ENCODE peak calls at places on chromosomes 7 and 10, in four cellular contexts. B is H9, A is progenitor cell of endocrine pancreas, H is endothelial cell. O is an unnamed sample.

GRCh38 chr7:107230334-107230733 is 61.5 kb downstream of the HBP1 start:
- DNase-seq in B (no peak), A (no peak), H (no peak), O (no peak)

GRCh38 chr7:108196004-108196403 is 65.8 kb upstream of the LAMB4 start:
- DNase-seq in B (no peak), A (no peak), H (no peak), O (no peak)

GRCh38 chr7:114923403-114923713 is 1.5 kb downstream of the MDFIC start:
- DNase-seq in B (no peak), A (no peak), H (no peak), O (no peak)

GRCh38 chr7:111931016-111931517 is 275.1 kb downstream of the DOCK4 start:
- DNase-seq in B (peak), A (no peak), H (no peak), O (no peak)

GRCh38 chr7:103989200-103989784 is at the start of gene RELN:
- DNase-seq in B (peak), A (no peak), H (peak), O (peak)

GRCh38 chr7:452230-452751 is 67.4 kb downstream of the PDGFA start:
- DNase-seq in B (no peak), A (no peak), H (no peak), O (peak)

GRCh38 chr10:112898540-112899395 is 51.3 kb upstream of the TCF7L2 start:
- DNase-seq in B (peak), A (peak), H (peak), O (no peak)

GRCh38 chr10:88702848-88703597 is 3.0 kb upstream of the LIPK start:
- DNase-seq in B (peak), A (no peak), H (peak), O (no peak)

GRCh38 chr7:158492372-158492771 is 95.3 kb downstream of the PTPRN2 start:
- DNase-seq in B (no peak), A (no peak), H (no peak), O (no peak)

GRCh38 chr10:7480742-7481381 is 70.0 kb upstream of the SFMBT2 start:
- DNase-seq in B (no peak), A (no peak), H (no peak), O (no peak)

GRCh38 chr10:103599211-103599610 is 105.7 kb downstream of the NEURL1 start:
- DNase-seq in B (no peak), A (no peak), H (no peak), O (no peak)

GRCh38 chr10:129605266-129605985 is 138.4 kb downstream of the MGMT start:
- DNase-seq in B (no peak), A (no peak), H (no peak), O (no peak)

GRCh38 chr7:146864644-146865043 is 748.0 kb downstream of the CNTNAP2 start:
- DNase-seq in B (peak), A (no peak), H (no peak), O (no peak)

GRCh38 chr7:75727881-75728592 is 10.7 kb downstream of the HIP1 start:
- DNase-seq in B (peak), A (no peak), H (no peak), O (no peak)

GRCh38 chr7:33904680-33905388 is 505 bp upstream of the BMPER start:
- DNase-seq in B (peak), A (peak), H (peak), O (peak)

GRCh38 chr7:27191081-27191715 is 6.2 kb upstream of the HOXA11 start:
- DNase-seq in B (peak), A (no peak), H (no peak), O (no peak)

GRCh38 chr10:80465839-80466590 is 11.9 kb downstream of the TSPAN14 start:
- DNase-seq in B (no peak), A (no peak), H (no peak), O (no peak)

GRCh38 chr7:69840248-69840647 is 242.0 kb downstream of the AUTS2 start:
- DNase-seq in B (no peak), A (no peak), H (no peak), O (no peak)

GRCh38 chr7:158077441-158077840 is 510.2 kb downstream of the PTPRN2 start:
- DNase-seq in B (no peak), A (no peak), H (no peak), O (no peak)

GRCh38 chr7:91128574-91129348 is 135.5 kb upstream of the FZD1 start:
- DNase-seq in B (no peak), A (no peak), H (no peak), O (no peak)

GRCh38 chr10:32417906-32418547 is 27.9 kb upstream of the CCDC7 start:
- DNase-seq in B (no peak), A (no peak), H (no peak), O (no peak)

GRCh38 chr10:71497802-71498326 is 101.1 kb downstream of the CDH23 start:
- DNase-seq in B (no peak), A (no peak), H (no peak), O (no peak)

GRCh38 chr7:100673942-100674431 is 447 bp downstream of the GNB2 start:
- DNase-seq in B (no peak), A (no peak), H (no peak), O (no peak)

GRCh38 chr10:53839437-53840039 is 961.5 kb downstream of the PCDH15 start:
- DNase-seq in B (no peak), A (no peak), H (no peak), O (no peak)

GRCh38 chr7:46764100-46764941 is 817.6 kb downstream of the TNS3 start:
- DNase-seq in B (no peak), A (no peak), H (no peak), O (no peak)

GRCh38 chr7:140284062-140284461 is 107.3 kb upstream of the KDM7A start:
- DNase-seq in B (no peak), A (no peak), H (no peak), O (no peak)

DNA sequence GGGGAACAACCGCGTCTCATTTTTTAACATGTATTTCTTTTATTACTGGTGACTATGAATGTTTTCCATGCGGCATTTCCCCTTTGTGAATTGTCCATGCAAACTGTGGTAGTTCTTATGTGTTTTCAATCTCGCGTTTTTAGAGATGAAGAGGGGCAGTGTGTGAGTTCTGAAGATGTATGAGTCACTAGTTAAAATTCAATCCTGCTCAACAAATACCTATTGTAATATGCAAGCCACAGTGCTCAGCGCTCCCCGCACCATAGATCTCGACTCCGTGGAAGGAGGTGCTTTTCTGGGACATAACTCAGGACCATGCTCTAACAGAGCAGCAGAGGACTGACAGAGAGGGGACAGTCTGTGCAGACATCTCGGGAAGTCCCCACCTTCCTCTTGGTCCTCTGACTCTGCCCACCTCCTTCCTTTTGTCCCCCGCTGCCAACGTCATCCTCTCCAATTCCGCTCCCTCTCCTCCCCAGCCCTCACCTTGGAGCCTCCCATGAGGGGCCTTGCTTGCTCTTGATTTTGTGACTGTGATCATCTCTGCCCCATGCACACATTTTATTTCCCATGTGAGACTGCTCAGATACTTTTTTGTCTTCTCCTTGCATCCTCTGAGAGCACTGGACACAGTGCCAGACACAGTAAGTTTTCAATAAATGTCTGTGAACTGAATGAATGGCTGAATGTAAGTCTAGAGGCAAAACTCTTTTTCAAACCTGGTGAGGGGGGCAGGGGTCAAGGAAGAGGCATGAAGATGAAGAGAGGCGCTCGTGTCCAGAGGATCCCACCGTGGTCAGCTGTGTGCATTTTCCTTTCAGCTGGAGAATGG is 42.7 kb upstream of the PLEKHA1 start:
- DNase-seq in B (no peak), A (no peak), H (no peak), O (no peak)
- TF ChIP-seq CTCF in B (no peak), A (no peak), H (no peak), O (no peak)

GRCh38 chr10:111137012-111137411 is 60.2 kb downstream of the ADRA2A start:
- DNase-seq in B (peak), A (no peak), H (no peak), O (no peak)

GRCh38 chr10:111146025-111146640 is 69.3 kb downstream of the ADRA2A start:
- DNase-seq in B (no peak), A (no peak), H (no peak), O (no peak)

GRCh38 chr10:111139567-111139966 is 62.7 kb downstream of the ADRA2A start:
- DNase-seq in B (no peak), A (no peak), H (no peak), O (no peak)

GRCh38 chr10:111137587-111137986 is 60.8 kb downstream of the ADRA2A start:
- DNase-seq in B (peak), A (no peak), H (no peak), O (no peak)

GRCh38 chr10:111142082-111142481 is 65.3 kb downstream of the ADRA2A start:
- DNase-seq in B (peak), A (no peak), H (no peak), O (no peak)
- TF ChIP-seq CTCF in B (peak), A (no peak), H (no peak), O (no peak)

DNA sequence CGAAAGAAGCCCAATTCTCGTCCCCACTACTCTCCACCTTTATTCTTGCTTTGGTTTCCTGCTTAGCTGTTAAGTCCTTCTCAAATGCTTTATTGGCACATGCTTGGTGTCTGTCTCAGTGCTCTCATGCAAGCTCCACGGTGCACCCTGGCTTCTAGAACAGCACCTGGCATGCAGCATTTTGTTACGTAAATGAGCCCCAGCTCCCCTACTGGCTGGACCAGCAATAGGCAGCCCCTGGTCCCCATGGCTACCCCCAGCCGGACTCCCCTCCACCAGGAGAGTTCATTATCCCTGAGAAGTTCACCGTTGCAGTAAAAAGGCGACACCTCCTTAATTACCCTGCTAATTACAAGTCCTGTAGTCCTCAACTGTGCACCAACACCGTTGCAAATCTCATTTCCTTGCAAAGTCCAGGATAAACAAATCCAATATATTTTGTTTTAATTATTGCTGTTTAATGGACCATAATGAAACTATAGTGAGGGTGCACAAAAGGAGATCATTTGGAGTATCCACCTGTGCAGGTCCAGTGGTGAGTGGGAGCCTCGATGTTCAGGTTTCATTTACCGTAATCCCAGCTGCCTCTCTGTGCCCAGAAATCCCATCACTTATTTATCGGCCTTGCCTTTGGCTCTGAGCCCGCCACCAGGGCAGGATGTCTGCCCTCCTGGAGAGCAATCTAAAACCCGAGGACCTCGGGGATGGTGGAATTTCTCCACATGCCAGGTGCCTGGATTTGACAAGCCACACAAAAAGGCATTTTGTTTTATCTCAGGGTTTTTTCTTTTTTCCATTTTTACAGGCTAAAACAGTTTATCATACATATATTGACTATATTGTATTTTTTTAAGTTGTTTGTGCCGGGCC is 12.8 kb upstream of the DRGX start:
- DNase-seq in B (peak), A (no peak), H (no peak), O (no peak)
- TF ChIP-seq CTCF in B (peak), A (no peak), H (no peak), O (no peak)

GRCh38 chr7:121510302-121510701 is 114.2 kb upstream of the FAM3C start:
- DNase-seq in B (peak), A (no peak), H (no peak), O (no peak)
- TF ChIP-seq CTCF in B (peak), A (no peak), H (no peak), O (no peak)

DNA sequence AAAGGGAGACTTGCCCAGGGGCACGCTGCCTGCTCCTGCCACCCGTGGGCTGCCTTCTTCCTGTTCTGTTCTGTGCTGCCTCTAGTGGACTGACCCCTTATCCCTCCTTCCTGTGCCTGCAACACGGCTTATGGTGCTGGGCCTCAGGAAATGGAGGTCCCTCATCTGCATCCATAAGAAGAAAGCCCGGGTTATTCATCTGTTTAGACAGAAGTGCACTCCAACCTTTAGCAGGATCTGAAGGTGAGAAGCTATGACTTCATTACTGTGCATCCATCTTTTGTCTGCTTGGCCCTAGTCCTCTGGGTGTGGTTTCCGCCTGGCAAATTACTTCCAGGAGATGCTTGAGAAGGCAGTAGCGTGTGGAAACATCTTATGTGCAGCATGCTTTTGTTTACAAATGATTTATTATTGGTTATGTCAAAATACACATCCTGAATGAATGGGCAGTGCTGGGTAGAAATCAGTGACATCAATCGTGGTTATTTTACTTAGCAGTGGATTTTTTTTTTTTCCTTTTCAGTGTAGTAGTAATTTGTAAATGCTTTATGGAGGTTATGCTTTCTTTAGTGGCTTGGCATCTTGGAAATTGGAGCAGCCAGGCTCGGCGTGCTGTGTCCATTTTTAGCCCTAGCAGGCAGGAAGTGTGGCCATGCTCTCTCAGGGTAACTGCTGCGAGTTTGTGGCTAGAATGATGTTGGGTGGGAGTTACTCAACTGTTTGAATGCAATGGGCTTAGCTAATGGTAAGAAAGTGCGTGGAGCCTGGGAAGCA is 12.7 kb downstream of the PTPRE start:
- DNase-seq in B (peak), A (no peak), H (no peak), O (no peak)
- TF ChIP-seq CTCF in B (peak), A (peak), H (no peak), O (no peak)

DNA sequence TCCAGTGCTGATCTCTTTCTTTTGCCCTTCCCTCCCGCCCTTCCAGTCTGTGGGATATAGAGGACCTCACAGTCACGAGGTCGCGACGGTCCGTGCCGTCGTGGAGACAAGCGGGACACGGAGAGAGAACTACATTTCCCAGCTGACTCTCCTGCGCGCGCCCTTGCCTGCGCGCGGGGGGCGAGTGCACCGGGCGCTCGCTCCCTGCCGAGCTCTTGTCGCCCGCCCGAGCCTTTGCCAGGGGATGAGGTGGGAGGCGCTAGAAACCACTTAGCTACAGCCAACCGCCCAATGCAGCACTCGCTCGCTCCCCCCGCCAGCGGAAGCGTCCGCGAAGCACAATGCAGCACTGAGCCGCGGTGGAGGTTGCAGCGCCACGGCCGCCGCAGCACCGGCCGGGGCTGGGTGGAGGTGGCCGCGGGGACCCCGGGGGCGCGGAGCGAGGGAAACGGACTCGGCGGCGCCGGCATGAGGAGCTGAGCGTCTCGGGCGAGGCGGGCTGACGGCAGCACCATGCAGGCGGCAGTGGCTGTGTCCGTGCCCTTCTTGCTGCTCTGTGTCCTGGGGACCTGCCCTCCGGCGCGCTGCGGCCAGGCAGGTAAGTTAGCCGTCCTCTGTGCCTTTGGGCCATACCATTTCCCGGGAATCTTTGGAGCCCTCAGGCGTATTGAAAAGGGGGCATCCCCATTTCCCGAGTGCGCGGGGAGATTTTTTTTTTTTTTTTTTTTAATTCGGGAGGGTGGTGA is at the start of gene ADAM22:
- DNase-seq in B (peak), A (peak), H (peak), O (peak)
- TF ChIP-seq CTCF in B (no peak), A (no peak), H (no peak), O (no peak)

GRCh38 chr10:13206091-13206490 is 28.1 kb downstream of the UCMA start:
- DNase-seq in B (no peak), A (no peak), H (no peak), O (no peak)

GRCh38 chr10:13201132-13201531 is 33.0 kb downstream of the UCMA start:
- DNase-seq in B (no peak), A (no peak), H (no peak), O (no peak)

GRCh38 chr10:13206546-13207443 is 27.4 kb downstream of the UCMA start:
- DNase-seq in B (no peak), A (no peak), H (peak), O (no peak)
- TF ChIP-seq CTCF in B (peak), A (peak), H (peak), O (peak)

GRCh38 chr10:5946786-5947185 is 30.6 kb downstream of the IL15RA start:
- DNase-seq in B (no peak), A (no peak), H (no peak), O (no peak)

GRCh38 chr10:5948208-5948585 is 29.1 kb downstream of the IL15RA start:
- DNase-seq in B (no peak), A (no peak), H (no peak), O (no peak)

GRCh38 chr10:5951167-5951711 is 26.1 kb downstream of the IL15RA start:
- DNase-seq in B (no peak), A (no peak), H (no peak), O (no peak)

GRCh38 chr10:5947471-5948207 is 29.7 kb downstream of the IL15RA start:
- DNase-seq in B (no peak), A (no peak), H (no peak), O (no peak)

GRCh38 chr10:5948999-5949759 is 28.2 kb downstream of the IL15RA start:
- DNase-seq in B (peak), A (no peak), H (peak), O (no peak)
- TF ChIP-seq CTCF in B (peak), A (peak), H (no peak), O (no peak)

GRCh38 chr10:101047961-101048892 is 13.6 kb upstream of the KAZALD1 start:
- DNase-seq in B (peak), A (peak), H (no peak), O (no peak)
- TF ChIP-seq CTCF in B (peak), A (peak), H (no peak), O (no peak)